ENCODE peak calls at places on chromosomes 4 and X, in seven cellular contexts. H is upper lobe of left lung, Z is psoas muscle, E is tibial nerve, B is fibroblast of lung, C is testis, U is breast epithelium. D is an unnamed sample.
A peak's percentile ranks its signal among the peaks of the same experiment; 100 is the strongest.

GRCh38 chrX:13762015-13762414 is 27.5 kb downstream of the OFD1 start:
- DNase-seq in H (no peak), Z (no peak), E (no peak), B (no peak), C (no peak), U (no peak), D (no peak)

GRCh38 chrX:55710701-55711100 is 6.8 kb upstream of the RRAGB start:
- DNase-seq in H (no peak), Z (no peak), E (no peak), B (peak; percentile 17), C (no peak), U (peak; percentile 27), D (peak; percentile 8)

GRCh38 chrX:25028726-25029125 is 13.0 kb upstream of the ARX start:
- DNase-seq in H (no peak), Z (no peak), E (no peak), B (peak; percentile 38), C (no peak), U (no peak), D (no peak)

GRCh38 chrX:69024931-69025330 is 140.3 kb downstream of the PJA1 start:
- DNase-seq in H (peak; percentile 20), Z (peak; percentile 72), E (peak; percentile 71), B (peak; percentile 76), C (peak; percentile 83), U (peak; percentile 56), D (peak; percentile 65)

GRCh38 chr4:164081371-164081770 is 586.9 kb downstream of the TMA16 start:
- DNase-seq in H (no peak), Z (no peak), E (no peak), B (no peak), C (no peak), U (no peak), D (no peak)

GRCh38 chr4:183399166-183399565 is 45.3 kb upstream of the CDKN2AIP start:
- DNase-seq in H (peak; percentile 60), Z (no peak), E (no peak), B (no peak), C (no peak), U (no peak), D (no peak)

GRCh38 chr4:94413085-94413685 is 38.6 kb upstream of the PDLIM5 start:
- DNase-seq in H (no peak), Z (no peak), E (no peak), B (peak; percentile 33), C (no peak), U (no peak), D (no peak)

GRCh38 chrX:130393451-130394074 is 8.1 kb upstream of the GPR119 start:
- DNase-seq in H (no peak), Z (peak; percentile 18), E (peak; percentile 14), B (peak; percentile 50), C (peak; percentile 52), U (no peak), D (peak; percentile 4)

GRCh38 chrX:151974336-151975227 is at the start of gene GABRE:
- DNase-seq in H (peak; percentile 91), Z (peak; percentile 68), E (peak; percentile 15), B (no peak), C (peak; percentile 55), U (no peak), D (peak; percentile 53)

GRCh38 chr4:78545275-78546246 is 6.0 kb upstream of the ANXA3 start:
- DNase-seq in H (no peak), Z (no peak), E (no peak), B (peak; percentile 57), C (no peak), U (no peak), D (no peak)

GRCh38 chr4:26609868-26610267 is 26.0 kb downstream of the TBC1D19 start:
- DNase-seq in H (no peak), Z (no peak), E (no peak), B (no peak), C (no peak), U (no peak), D (no peak)

GRCh38 chrX:24341795-24342194 is 18.6 kb upstream of the SUPT20HL1 start:
- DNase-seq in H (no peak), Z (no peak), E (no peak), B (no peak), C (no peak), U (no peak), D (no peak)

GRCh38 chr4:139735381-139736256 is 70.0 kb downstream of the MGST2 start:
- DNase-seq in H (peak; percentile 87), Z (peak; percentile 38), E (no peak), B (peak; percentile 39), C (peak; percentile 43), U (no peak), D (no peak)

GRCh38 chr4:78057600-78058560 is 757 bp downstream of the FRAS1 start:
- DNase-seq in H (peak; percentile 86), Z (peak; percentile 43), E (peak; percentile 21), B (peak; percentile 19), C (peak; percentile 42), U (peak; percentile 54), D (peak; percentile 23)

GRCh38 chr4:147596377-147596776 is 20.8 kb upstream of the TMEM184C start:
- DNase-seq in H (no peak), Z (no peak), E (no peak), B (peak; percentile 39), C (no peak), U (no peak), D (no peak)

GRCh38 chrX:8190341-8190830 is 19.3 kb upstream of the VCX2 start:
- DNase-seq in H (no peak), Z (no peak), E (no peak), B (no peak), C (no peak), U (no peak), D (no peak)

GRCh38 chr4:7425591-7426468 is 8.9 kb downstream of the PSAPL1 start:
- DNase-seq in H (no peak), Z (no peak), E (no peak), B (no peak), C (no peak), U (peak; percentile 11), D (no peak)

GRCh38 chrX:115491766-115492165 is 69.2 kb upstream of the PLS3 start:
- DNase-seq in H (no peak), Z (no peak), E (no peak), B (no peak), C (no peak), U (no peak), D (no peak)

DNA sequence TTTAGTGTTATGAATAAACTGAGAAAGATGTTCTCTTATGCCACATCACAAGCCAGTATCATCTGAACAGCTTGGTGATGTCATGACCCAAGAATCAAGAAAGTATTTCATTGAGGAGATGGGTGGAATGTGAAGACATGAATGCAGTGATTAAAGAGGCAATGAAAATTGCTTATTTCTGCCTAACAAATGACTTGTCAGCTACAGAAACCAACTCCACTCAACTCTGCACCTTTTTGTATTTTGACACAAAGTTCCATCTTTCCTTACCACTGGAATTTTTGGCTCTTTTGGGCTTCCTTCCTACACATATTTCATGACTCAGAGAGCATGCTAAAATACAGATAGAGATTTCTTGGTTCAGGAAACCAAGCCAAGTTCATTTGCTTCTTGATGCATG is 174.2 kb downstream of the HHIP start:
- DNase-seq in H (no peak), Z (no peak), E (no peak), B (peak; percentile 17), C (no peak), U (no peak), D (no peak)
- H3K4me3 ChIP-seq in H (no peak overlapping the region), Z (no peak overlapping the region), E (no peak overlapping the region), B (no peak overlapping the region), C (no peak overlapping the region), U (no peak overlapping the region), D (no peak overlapping the region)

DNA sequence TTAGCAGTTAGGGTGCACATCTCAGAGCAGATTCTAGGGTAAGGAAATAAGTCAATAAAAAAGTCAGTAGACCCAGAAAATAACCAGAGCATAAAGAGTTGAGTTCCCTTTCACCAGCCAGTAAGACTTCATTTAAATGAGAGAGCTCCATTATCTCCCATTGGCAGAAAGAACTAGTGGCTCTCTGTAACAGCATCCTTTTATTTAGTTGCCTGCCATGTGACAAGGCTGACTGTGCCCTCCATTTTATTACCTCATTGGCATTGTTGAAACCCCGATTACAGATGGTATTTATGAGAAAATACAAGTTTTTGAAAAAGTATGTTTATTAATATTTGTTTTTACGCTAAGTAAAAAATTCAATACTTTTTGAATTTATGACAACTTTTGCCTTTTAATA is 859.5 kb upstream of the NDST4 start:
- DNase-seq in H (no peak), Z (no peak), E (no peak), B (no peak), C (no peak), U (no peak), D (no peak)
- H3K4me3 ChIP-seq in H (no peak overlapping the region), Z (no peak overlapping the region), E (no peak overlapping the region), B (no peak overlapping the region), C (no peak overlapping the region), U (no peak overlapping the region), D (no peak overlapping the region)

GRCh38 chrX:100407784-100408642 is 2.1 kb downstream of the PCDH19 start:
- DNase-seq in H (peak; percentile 57), Z (peak; percentile 10), E (no peak), B (no peak), C (peak; percentile 16), U (no peak), D (no peak)

GRCh38 chrX:100410901-100411801 is 1.1 kb upstream of the PCDH19 start:
- DNase-seq in H (peak; percentile 55), Z (peak; percentile 12), E (no peak), B (no peak), C (no peak), U (no peak), D (no peak)

GRCh38 chrX:100408643-100409315 is 1.3 kb downstream of the PCDH19 start:
- DNase-seq in H (peak; percentile 51), Z (peak; percentile 11), E (no peak), B (no peak), C (no peak), U (no peak), D (no peak)

GRCh38 chrX:100410083-100410590 is at the start of gene PCDH19:
- DNase-seq in H (peak; percentile 87), Z (peak; percentile 54), E (peak; percentile 27), B (peak; percentile 52), C (peak; percentile 77), U (no peak), D (peak; percentile 60)

DNA sequence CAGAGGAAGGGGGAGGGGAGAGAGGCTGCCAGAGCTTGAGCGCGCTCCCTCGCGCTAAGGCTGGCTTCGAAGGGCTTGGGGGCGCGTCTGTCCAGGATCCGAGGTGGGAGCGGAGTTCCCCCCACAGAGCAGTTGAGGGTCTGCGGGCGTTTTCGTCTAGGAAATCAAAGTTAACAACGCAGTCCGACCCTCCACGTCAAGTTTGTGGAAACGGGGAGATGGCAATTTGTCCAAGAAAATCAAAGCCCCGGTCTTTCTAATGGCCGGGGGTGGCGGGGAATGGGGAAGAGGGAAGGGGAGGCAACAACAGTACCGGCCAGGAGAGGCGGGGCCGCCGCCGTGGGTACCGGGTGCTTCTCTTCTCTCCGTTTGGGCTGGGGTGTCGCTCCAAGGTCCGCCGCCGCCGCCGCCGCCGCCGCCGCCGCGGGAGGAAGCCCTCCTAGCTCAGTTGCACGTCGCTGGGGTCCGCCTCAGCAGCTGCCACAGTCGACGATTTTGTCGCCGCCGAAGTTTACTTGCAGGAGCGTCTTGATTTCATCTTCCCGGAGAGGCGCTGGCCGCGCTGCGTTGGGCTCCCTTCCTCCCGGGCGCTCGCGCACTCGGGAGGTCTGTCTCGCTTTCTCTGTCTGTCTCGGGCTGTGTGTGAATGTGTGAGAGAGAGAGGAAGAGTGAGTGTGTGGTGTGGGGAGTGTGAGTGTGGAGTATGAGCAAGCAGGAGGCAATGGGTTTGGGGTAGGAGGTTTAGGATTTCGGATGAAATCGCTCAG is 574 bp downstream of the PCDH19 start:
- DNase-seq in H (peak; percentile 58), Z (peak; percentile 9), E (no peak), B (no peak), C (no peak), U (no peak), D (no peak)
- H3K4me3 ChIP-seq in H (peak overlapping the region; percentile 34), Z (peak overlapping the region; percentile 55), E (peak overlapping the region; percentile 41), B (peak overlapping the region; percentile 47), C (peak overlapping the region; percentile 29), U (peak overlapping the region; percentile 66), D (peak overlapping the region; percentile 62)

GRCh38 chr4:113594231-113594556 is 167.3 kb downstream of the CAMK2D start:
- DNase-seq in H (no peak), Z (no peak), E (no peak), B (no peak), C (no peak), U (no peak), D (no peak)
- H3K4me3 ChIP-seq in H (no peak overlapping the region), Z (no peak overlapping the region), E (no peak overlapping the region), B (no peak overlapping the region), C (no peak overlapping the region), U (no peak overlapping the region), D (no peak overlapping the region)

D was measured in heart right ventricle.